ENCODE peak calls at places on chromosomes 2 and 18, in seven cellular contexts. Q, I, U, Z, L, M and S are unnamed samples.

GRCh38 chr2:136021976-136022375 is 36.5 kb upstream of the DARS1 start:
- DNase-seq in Q (no peak), I (no peak), U (no peak), Z (no peak), L (no peak), M (no peak), S (no peak)

GRCh38 chr2:235132641-235133040 is 180.8 kb downstream of the SH3BP4 start:
- DNase-seq in Q (no peak), I (no peak), U (no peak), Z (no peak), L (no peak), M (no peak), S (no peak)

GRCh38 chr2:38098351-38099095 is 22.6 kb upstream of the CYP1B1 start:
- DNase-seq in Q (no peak), I (no peak), U (no peak), Z (no peak), L (no peak), M (no peak), S (no peak)

GRCh38 chr18:79604205-79604912 is 75.2 kb upstream of the CTDP1 start:
- DNase-seq in Q (no peak), I (no peak), U (peak), Z (no peak), L (no peak), M (no peak), S (no peak)

GRCh38 chr2:203796278-203796677 is 71.3 kb upstream of the CTLA4 start:
- DNase-seq in Q (no peak), I (no peak), U (no peak), Z (no peak), L (no peak), M (no peak), S (no peak)

GRCh38 chr2:191797937-191798873 is 48.7 kb downstream of the CAVIN2 start:
- DNase-seq in Q (no peak), I (no peak), U (no peak), Z (no peak), L (no peak), M (no peak), S (no peak)

GRCh38 chr2:187581125-187581896 is 27.1 kb upstream of the TFPI start:
- DNase-seq in Q (no peak), I (peak), U (no peak), Z (peak), L (peak), M (peak), S (peak)

GRCh38 chr18:59032308-59032707 is 107.4 kb upstream of the SEC11C start:
- DNase-seq in Q (peak), I (no peak), U (no peak), Z (no peak), L (no peak), M (no peak), S (no peak)

GRCh38 chr2:15624903-15625302 is 33.2 kb downstream of the DDX1 start:
- DNase-seq in Q (no peak), I (no peak), U (no peak), Z (no peak), L (no peak), M (no peak), S (no peak)

GRCh38 chr18:41974661-41975286 is 19.7 kb downstream of the PIK3C3 start:
- DNase-seq in Q (no peak), I (no peak), U (no peak), Z (no peak), L (no peak), M (no peak), S (no peak)

GRCh38 chr2:29532451-29532850 is 388.9 kb downstream of the ALK start:
- DNase-seq in Q (peak), I (no peak), U (no peak), Z (no peak), L (no peak), M (no peak), S (no peak)

GRCh38 chr2:142290931-142291330 is 160.1 kb upstream of the LRP1B start:
- DNase-seq in Q (no peak), I (no peak), U (no peak), Z (no peak), L (no peak), M (no peak), S (no peak)

GRCh38 chr2:200350796-200351195 is 44.3 kb downstream of the SPATS2L start:
- DNase-seq in Q (no peak), I (no peak), U (no peak), Z (no peak), L (no peak), M (no peak), S (no peak)

GRCh38 chr2:127681288-127681771 is 6.0 kb upstream of the LIMS2 start:
- DNase-seq in Q (no peak), I (no peak), U (peak), Z (no peak), L (no peak), M (no peak), S (no peak)

GRCh38 chr2:41728757-41729338 is 319.0 kb upstream of the PKDCC start:
- DNase-seq in Q (no peak), I (no peak), U (no peak), Z (no peak), L (no peak), M (no peak), S (no peak)

GRCh38 chr2:127619901-127620705 is 25.9 kb upstream of the GPR17 start:
- DNase-seq in Q (no peak), I (no peak), U (peak), Z (no peak), L (no peak), M (no peak), S (peak)

GRCh38 chr2:235614176-235614860 is 120.5 kb downstream of the AGAP1 start:
- DNase-seq in Q (no peak), I (no peak), U (no peak), Z (no peak), L (no peak), M (peak), S (peak)

GRCh38 chr2:108383146-108383830 is 5.5 kb downstream of the SULT1C4 start:
- DNase-seq in Q (no peak), I (no peak), U (no peak), Z (no peak), L (no peak), M (no peak), S (no peak)

GRCh38 chr2:28802975-28803429 is 7.6 kb upstream of the SPDYA start:
- DNase-seq in Q (no peak), I (no peak), U (no peak), Z (no peak), L (no peak), M (no peak), S (no peak)